ENCODE peak calls at places on chromosomes 12 and 14, in four cellular contexts. One of them, this sample, is unnamed.

GRCh38 chr14:71361335-71361734 is 454.1 kb downstream of the PCNX1 start:
- DNase-seq in HepG2: peak
- DNase-seq in T-helper 1 cell: no peak
- DNase-seq in HT1080: peak
- DNase-seq in this sample: no peak

GRCh38 chr12:66598081-66598480 is 80.8 kb downstream of the GRIP1 start:
- DNase-seq in T-helper 1 cell: no peak
- DNase-seq in HepG2: no peak
- DNase-seq in HT1080: no peak
- DNase-seq in this sample: no peak

GRCh38 chr14:88929656-88930436 is 105.4 kb downstream of the TTC8 start:
- DNase-seq in T-helper 1 cell: no peak
- DNase-seq in HepG2: peak
- DNase-seq in HT1080: peak
- DNase-seq in this sample: no peak

GRCh38 chr12:109744991-109745942 is 31.6 kb downstream of the FAM222A start:
- DNase-seq in T-helper 1 cell: no peak
- DNase-seq in HepG2: no peak
- DNase-seq in HT1080: no peak
- DNase-seq in this sample: no peak

GRCh38 chr14:95545769-95546168 is 10.9 kb downstream of the GLRX5 start:
- DNase-seq in HepG2: no peak
- DNase-seq in T-helper 1 cell: no peak
- DNase-seq in HT1080: peak
- DNase-seq in this sample: no peak

GRCh38 chr12:6047249-6048227 is 76.9 kb downstream of the VWF start:
- DNase-seq in HepG2: no peak
- DNase-seq in T-helper 1 cell: no peak
- DNase-seq in HT1080: peak
- DNase-seq in this sample: no peak

GRCh38 chr14:69547701-69548348 is 26.8 kb downstream of the CCDC177 start:
- DNase-seq in HepG2: no peak
- DNase-seq in HT1080: no peak
- DNase-seq in T-helper 1 cell: no peak
- DNase-seq in this sample: no peak

GRCh38 chr14:80678436-80678835 is 263.1 kb downstream of the CEP128 start:
- DNase-seq in T-helper 1 cell: no peak
- DNase-seq in HepG2: no peak
- DNase-seq in HT1080: peak
- DNase-seq in this sample: no peak

GRCh38 chr12:52870361-52871290 is 21.8 kb upstream of the KRT78 start:
- DNase-seq in T-helper 1 cell: peak
- DNase-seq in HepG2: peak
- DNase-seq in HT1080: peak
- DNase-seq in this sample: peak

GRCh38 chr14:78595797-78596196 is 425.6 kb downstream of the NRXN3 start:
- DNase-seq in HT1080: no peak
- DNase-seq in HepG2: no peak
- DNase-seq in T-helper 1 cell: no peak
- DNase-seq in this sample: no peak

GRCh38 chr14:36204674-36205073 is 28.2 kb upstream of the PTCSC3 start:
- DNase-seq in HepG2: no peak
- DNase-seq in HT1080: no peak
- DNase-seq in T-helper 1 cell: no peak
- DNase-seq in this sample: no peak

GRCh38 chr14:89137514-89138163 is 279.4 kb downstream of the FOXN3 start:
- DNase-seq in HT1080: peak
- DNase-seq in T-helper 1 cell: no peak
- DNase-seq in HepG2: peak
- DNase-seq in this sample: no peak

GRCh38 chr14:36402867-36403266 is 82.4 kb upstream of the MBIP start:
- DNase-seq in T-helper 1 cell: no peak
- DNase-seq in HT1080: no peak
- DNase-seq in HepG2: no peak
- DNase-seq in this sample: no peak

GRCh38 chr12:111443586-111443985 is 37.9 kb downstream of the SH2B3 start:
- DNase-seq in HepG2: no peak
- DNase-seq in T-helper 1 cell: no peak
- DNase-seq in HT1080: peak
- DNase-seq in this sample: no peak

GRCh38 chr12:50690923-50691322 is 73.0 kb upstream of the ATF1 start:
- DNase-seq in T-helper 1 cell: no peak
- DNase-seq in HepG2: peak
- DNase-seq in HT1080: no peak
- DNase-seq in this sample: no peak

GRCh38 chr14:23061995-23062394 is 4.7 kb upstream of the CDH24 start:
- DNase-seq in HT1080: peak
- DNase-seq in T-helper 1 cell: no peak
- DNase-seq in HepG2: peak
- DNase-seq in this sample: no peak

GRCh38 chr14:39219075-39219499 is 14.6 kb upstream of the MIA2 start:
- DNase-seq in HT1080: peak
- DNase-seq in T-helper 1 cell: no peak
- DNase-seq in HepG2: peak
- DNase-seq in this sample: no peak

GRCh38 chr12:75291014-75291413 is 39.1 kb downstream of the CAPS2 start:
- DNase-seq in HepG2: no peak
- DNase-seq in HT1080: no peak
- DNase-seq in T-helper 1 cell: no peak
- DNase-seq in this sample: no peak

GRCh38 chr12:111434680-111435338 is 29.1 kb downstream of the SH2B3 start:
- DNase-seq in T-helper 1 cell: peak
- DNase-seq in HT1080: no peak
- DNase-seq in HepG2: no peak
- DNase-seq in this sample: peak

GRCh38 chr12:130334937-130335336 is 2.8 kb upstream of the PIWIL1 start:
- DNase-seq in T-helper 1 cell: no peak
- DNase-seq in HT1080: no peak
- DNase-seq in HepG2: no peak
- DNase-seq in this sample: no peak

GRCh38 chr14:102249041-102249440 is 55.9 kb downstream of the MOK start:
- DNase-seq in HT1080: peak
- DNase-seq in HepG2: no peak
- DNase-seq in T-helper 1 cell: no peak
- DNase-seq in this sample: no peak

GRCh38 chr14:94921870-94922585 is 152.1 kb upstream of the GSC start:
- DNase-seq in T-helper 1 cell: no peak
- DNase-seq in HepG2: no peak
- DNase-seq in HT1080: peak
- DNase-seq in this sample: no peak

GRCh38 chr12:97386133-97386581 is 76.4 kb upstream of the RMST start:
- DNase-seq in HT1080: no peak
- DNase-seq in T-helper 1 cell: no peak
- DNase-seq in HepG2: peak
- DNase-seq in this sample: no peak

GRCh38 chr14:94936901-94937321 is 167.0 kb upstream of the GSC start:
- DNase-seq in HepG2: no peak
- DNase-seq in T-helper 1 cell: no peak
- DNase-seq in HT1080: no peak
- DNase-seq in this sample: no peak

GRCh38 chr14:74658535-74659130 is 46.6 kb upstream of the LTBP2 start:
- DNase-seq in T-helper 1 cell: no peak
- DNase-seq in HT1080: peak
- DNase-seq in HepG2: no peak
- DNase-seq in this sample: no peak

GRCh38 chr12:119683413-119683812 is 15.5 kb downstream of the PRKAB1 start:
- DNase-seq in T-helper 1 cell: no peak
- DNase-seq in HT1080: peak
- DNase-seq in HepG2: no peak
- DNase-seq in this sample: no peak

GRCh38 chr12:1593232-1594044 is 943 bp downstream of the FBXL14 start:
- DNase-seq in HT1080: peak
- DNase-seq in T-helper 1 cell: peak
- DNase-seq in HepG2: no peak
- DNase-seq in this sample: no peak

GRCh38 chr14:37588667-37588955 is 6.4 kb downstream of the FOXA1 start:
- DNase-seq in HepG2: peak
- DNase-seq in T-helper 1 cell: no peak
- DNase-seq in HT1080: no peak
- DNase-seq in this sample: no peak

GRCh38 chr12:74816398-74817175 is 279.0 kb downstream of the ATXN7L3B start:
- DNase-seq in HepG2: no peak
- DNase-seq in T-helper 1 cell: no peak
- DNase-seq in HT1080: peak
- DNase-seq in this sample: no peak

GRCh38 chr14:87306770-87307169 is 686.2 kb downstream of the GALC start:
- DNase-seq in HepG2: no peak
- DNase-seq in T-helper 1 cell: no peak
- DNase-seq in HT1080: no peak
- DNase-seq in this sample: no peak

GRCh38 chr12:101891462-101891971 is 14.1 kb downstream of the DRAM1 start:
- DNase-seq in HT1080: peak
- DNase-seq in T-helper 1 cell: no peak
- DNase-seq in HepG2: peak
- DNase-seq in this sample: peak

GRCh38 chr12:32603858-32604257 is 75.2 kb upstream of the DNM1L start:
- DNase-seq in HepG2: no peak
- DNase-seq in HT1080: peak
- DNase-seq in T-helper 1 cell: no peak
- DNase-seq in this sample: no peak

GRCh38 chr14:71119075-71119474 is 211.8 kb downstream of the PCNX1 start:
- DNase-seq in HepG2: no peak
- DNase-seq in HT1080: peak
- DNase-seq in T-helper 1 cell: no peak
- DNase-seq in this sample: no peak

GRCh38 chr12:99043319-99043914 is 398.3 kb downstream of the APAF1 start:
- DNase-seq in T-helper 1 cell: peak
- DNase-seq in HepG2: peak
- DNase-seq in HT1080: peak
- DNase-seq in this sample: peak

GRCh38 chr12:116958402-116959197 is 47.9 kb downstream of the FBXW8 start:
- DNase-seq in HepG2: no peak
- DNase-seq in T-helper 1 cell: no peak
- DNase-seq in HT1080: peak
- DNase-seq in this sample: no peak